ENCODE peak calls at places on chromosomes 6 and 20, in five cellular contexts. B, M, R, V and D are unnamed samples. For H3K4me1, the result is how much of the 10 kb centered on the place peaks cover.

GRCh38 chr20:24868959-24869358 is 80.1 kb upstream of the CST7 start:
- DNase-seq in B (no peak), V (no peak), R (no peak), M (no peak), D (no peak)

GRCh38 chr20:22880277-22880676 is 154.8 kb upstream of the SSTR4 start:
- DNase-seq in M (no peak), V (no peak), R (no peak), B (no peak), D (no peak)

GRCh38 chr20:13212750-13213149 is 8.3 kb upstream of the ISM1 start:
- DNase-seq in V (no peak), M (no peak), R (no peak), B (no peak), D (no peak)

GRCh38 chr6:14458669-14459266 is 341.2 kb downstream of the CD83 start:
- DNase-seq in R (no peak), V (peak), M (peak), B (no peak), D (no peak)

GRCh38 chr20:8260837-8261241 is 128.8 kb downstream of the PLCB1 start:
- DNase-seq in M (no peak), V (no peak), B (no peak), R (no peak), D (no peak)

GRCh38 chr20:33790571-33790970 is 20.6 kb upstream of the CHMP4B start:
- DNase-seq in V (peak), M (no peak), R (no peak), B (no peak), D (no peak)

GRCh38 chr20:38610521-38610920 is 8.9 kb downstream of the ARHGAP40 start:
- DNase-seq in B (no peak), M (peak), R (no peak), V (no peak), D (no peak)

GRCh38 chr6:51432481-51432880 is 613.8 kb downstream of the TFAP2B start:
- DNase-seq in M (no peak), B (no peak), V (no peak), R (no peak), D (no peak)

GRCh38 chr6:154848580-154848979 is 115.4 kb downstream of the SCAF8 start:
- DNase-seq in V (no peak), M (peak), R (no peak), B (no peak), D (no peak)

GRCh38 chr20:44908987-44909871 is 631 bp upstream of the PABPC1L start:
- DNase-seq in B (no peak), M (no peak), V (no peak), R (no peak), D (no peak)

GRCh38 chr6:2035046-2035445 is 210.4 kb downstream of the GMDS start:
- DNase-seq in V (peak), M (no peak), B (no peak), R (no peak), D (no peak)

GRCh38 chr6:57089265-57089664 is 723 bp upstream of the ZNF451 start:
- DNase-seq in B (no peak), V (no peak), M (no peak), R (no peak), D (no peak)

DNA sequence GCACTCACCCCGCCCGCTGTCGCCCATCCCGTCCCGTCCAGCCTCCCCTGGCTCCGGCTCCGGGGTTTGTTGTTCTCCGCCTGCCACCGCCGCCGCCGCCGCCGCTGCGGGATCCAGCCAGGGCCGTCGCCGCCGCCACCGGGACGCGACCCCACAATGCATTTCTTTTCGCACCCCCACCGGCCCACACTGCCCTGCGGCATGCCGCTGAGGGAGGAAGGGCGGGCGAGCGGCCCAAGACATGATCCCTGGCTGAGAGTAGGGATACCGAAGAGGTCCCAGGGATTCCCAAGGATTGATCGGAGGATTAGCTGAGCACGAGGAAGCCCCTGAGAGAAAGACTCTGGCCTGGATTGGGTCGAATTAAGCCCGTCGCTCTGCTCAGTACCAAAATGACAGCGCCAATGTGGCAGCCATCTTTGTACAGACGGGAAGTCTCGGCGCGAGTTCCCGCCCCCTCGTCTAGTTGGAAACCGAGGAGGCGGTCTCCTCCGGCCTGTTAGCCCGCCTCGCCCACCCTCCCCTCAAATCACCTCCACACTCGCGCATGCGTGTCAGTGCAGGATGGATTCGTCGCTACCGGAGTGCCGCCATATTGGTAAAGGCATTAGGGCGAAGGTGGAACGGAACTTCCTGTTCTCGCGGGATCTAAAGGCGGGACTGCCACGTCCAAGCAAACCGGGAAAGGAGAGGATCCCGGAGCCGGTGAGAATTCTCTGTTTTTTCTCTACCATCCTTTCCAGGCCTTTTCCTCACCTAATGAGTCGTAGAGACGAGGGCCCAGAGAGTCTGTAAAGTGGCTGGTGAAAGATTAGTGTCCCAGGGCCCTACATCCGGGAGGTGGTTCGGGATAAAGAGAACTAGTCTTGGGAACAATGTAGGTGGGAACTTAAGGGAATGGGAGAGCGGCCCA is at the start of the genes RXRB and SLC39A7:
- DNase-seq in V (peak), R (peak), B (peak), M (peak), D (peak)
- TF ChIP-seq POLR2A in V (no peak), R (peak), B (peak), M (peak), D (no peak)

GRCh38 chr6:127457444-127458064 is 1.6 kb downstream of the KIAA0408 start:
- DNase-seq in M (peak), R (no peak), V (no peak), B (no peak), D (no peak)
- H3K4me1 ChIP-seq in M (under half), R (under half), V (under half), B (under half), D (under half)

GRCh38 chr6:29627762-29628418 is 5.1 kb downstream of the GABBR1 start:
- DNase-seq in B (peak), R (peak), V (peak), M (peak), D (peak)
- TF ChIP-seq POLR2A in B (no peak), R (peak), V (no peak), M (peak), D (no peak)

GRCh38 chr20:48932375-48932941 is 10.9 kb downstream of the ARFGEF2 start:
- DNase-seq in M (peak), R (no peak), B (no peak), V (no peak), D (no peak)

GRCh38 chr20:48930035-48930434 is 8.5 kb downstream of the ARFGEF2 start:
- DNase-seq in V (no peak), B (no peak), M (no peak), R (no peak), D (no peak)

GRCh38 chr20:48933017-48933766 is 11.7 kb downstream of the ARFGEF2 start:
- DNase-seq in M (no peak), V (no peak), B (no peak), R (no peak), D (no peak)

GRCh38 chr20:48930878-48931277 is 9.4 kb downstream of the ARFGEF2 start:
- DNase-seq in V (no peak), M (no peak), B (no peak), R (no peak), D (no peak)

DNA sequence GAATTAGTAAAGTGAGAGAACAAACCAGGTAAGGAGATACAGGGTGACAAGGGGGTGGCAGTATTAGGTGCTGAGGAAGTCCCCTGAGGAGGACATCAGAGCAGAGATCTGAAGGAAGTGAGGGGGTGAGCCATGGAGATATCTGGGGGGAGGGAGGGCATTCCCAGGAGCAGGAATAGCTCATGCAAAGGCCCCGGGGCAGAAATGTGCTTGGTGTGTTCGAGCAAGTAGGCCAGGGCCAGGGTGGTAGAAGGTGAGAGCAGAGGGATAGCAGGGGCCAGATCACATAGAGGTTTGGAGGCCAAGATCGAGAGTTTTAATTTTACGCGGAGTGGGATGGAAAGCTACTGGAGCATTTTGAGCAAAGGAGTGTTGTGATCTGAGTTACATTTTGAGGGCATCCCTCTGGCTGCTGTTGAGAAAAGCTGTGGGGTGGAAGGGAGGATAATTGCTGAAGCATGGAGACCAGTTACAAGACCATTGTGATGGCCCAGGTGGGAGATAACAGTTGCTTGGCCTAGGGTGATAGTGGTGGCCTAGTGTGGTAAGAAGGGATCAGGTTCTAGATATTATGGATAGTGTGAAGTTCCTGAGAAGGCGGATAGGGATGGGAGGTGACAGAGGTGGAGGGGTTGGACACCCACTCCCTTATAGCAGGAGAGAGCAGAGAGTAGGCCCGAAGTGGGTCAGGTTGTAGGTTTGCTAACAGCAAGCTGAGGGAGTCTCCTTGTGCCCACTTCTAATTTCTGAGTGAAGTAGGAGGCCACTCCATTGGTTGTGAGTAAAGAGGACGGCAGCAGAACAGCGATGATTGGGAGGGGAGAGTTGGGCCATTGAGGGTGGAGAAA is 10.2 kb downstream of the ARFGEF2 start:
- DNase-seq in B (no peak), V (no peak), R (no peak), M (no peak), D (no peak)
- H3K4me1 ChIP-seq in B (under half), V (half or more), R (under half), M (under half), D (under half)

GRCh38 chr20:46681032-46681854 is 8.0 kb downstream of the TP53RK start:
- DNase-seq in B (peak), R (peak), V (peak), M (peak), D (peak)
- TF ChIP-seq POLR2A in B (no peak), R (no peak), V (no peak), M (no peak), D (no peak)